ENCODE peak calls at places on chromosomes 2 and 18, in four cellular contexts. D is fibroblast of lung; U is CD8-positive, alpha-beta T cell; X is psoas muscle. R is an unnamed sample. For H3K4me1, the result is how much of the 10 kb centered on the place peaks cover.

GRCh38 chr2:226520723-226521122 is 278.9 kb downstream of the IRS1 start:
- DNase-seq in U (no peak), D (no peak), X (no peak), R (no peak)

GRCh38 chr18:46893360-46893759 is 23.9 kb downstream of the PIAS2 start:
- DNase-seq in D (no peak), X (no peak), U (no peak), R (no peak)

GRCh38 chr2:25041307-25041927 is 459 bp upstream of the EFR3B start:
- DNase-seq in U (no peak), D (peak), X (peak), R (peak)

GRCh38 chr2:39686470-39686869 is 20.8 kb downstream of the TMEM178A start:
- DNase-seq in D (no peak), X (no peak), U (no peak), R (no peak)

GRCh38 chr2:227724394-227725039 is at the start of gene SCYGR6:
- DNase-seq in D (no peak), U (no peak), X (no peak), R (no peak)

GRCh38 chr2:40512246-40512645 is 60.4 kb upstream of the SLC8A1 start:
- DNase-seq in X (no peak), U (no peak), D (peak), R (no peak)

GRCh38 chr2:235050992-235051351 is 99.2 kb downstream of the SH3BP4 start:
- DNase-seq in U (no peak), D (peak), X (peak), R (peak)

GRCh38 chr18:49597152-49597551 is 35.3 kb downstream of the LIPG start:
- DNase-seq in X (no peak), D (no peak), U (no peak), R (no peak)

GRCh38 chr18:21183670-21184069 is 58.4 kb upstream of the GREB1L start:
- DNase-seq in X (no peak), D (no peak), U (no peak), R (no peak)

GRCh38 chr2:237575869-237576862 is 9.8 kb downstream of the PRLH start:
- DNase-seq in X (no peak), D (no peak), U (no peak), R (no peak)

GRCh38 chr2:204860249-204860648 is 315.0 kb downstream of the PARD3B start:
- DNase-seq in X (peak), D (peak), U (no peak), R (peak)

GRCh38 chr18:49094136-49094535 is 143.4 kb upstream of the SMAD7 start:
- DNase-seq in D (peak), U (no peak), X (no peak), R (no peak)

GRCh38 chr2:11182951-11183350 is 27.7 kb downstream of the SLC66A3 start:
- DNase-seq in U (no peak), X (no peak), D (no peak), R (no peak)

GRCh38 chr2:8547284-8548064 is 134.4 kb upstream of the ID2 start:
- DNase-seq in U (no peak), X (peak), D (no peak), R (peak)

GRCh38 chr2:113711857-113712256 is 44.6 kb downstream of the SLC35F5 start:
- DNase-seq in D (no peak), U (no peak), X (no peak), R (no peak)

GRCh38 chr18:1047406-1047805 is 142.7 kb downstream of the ADCYAP1 start:
- DNase-seq in U (no peak), X (no peak), D (no peak), R (no peak)

GRCh38 chr2:174072857-174073256 is 107.7 kb upstream of the SP3 start:
- DNase-seq in X (no peak), D (no peak), U (no peak), R (no peak)

GRCh38 chr2:174078275-174078674 is 113.1 kb upstream of the SP3 start:
- DNase-seq in U (no peak), D (peak), X (no peak), R (no peak)

GRCh38 chr2:174076948-174077347 is 111.8 kb upstream of the SP3 start:
- DNase-seq in X (no peak), U (no peak), D (no peak), R (no peak)

GRCh38 chr2:174074831-174075230 is 109.7 kb upstream of the SP3 start:
- DNase-seq in D (no peak), X (no peak), U (no peak), R (no peak)

DNA sequence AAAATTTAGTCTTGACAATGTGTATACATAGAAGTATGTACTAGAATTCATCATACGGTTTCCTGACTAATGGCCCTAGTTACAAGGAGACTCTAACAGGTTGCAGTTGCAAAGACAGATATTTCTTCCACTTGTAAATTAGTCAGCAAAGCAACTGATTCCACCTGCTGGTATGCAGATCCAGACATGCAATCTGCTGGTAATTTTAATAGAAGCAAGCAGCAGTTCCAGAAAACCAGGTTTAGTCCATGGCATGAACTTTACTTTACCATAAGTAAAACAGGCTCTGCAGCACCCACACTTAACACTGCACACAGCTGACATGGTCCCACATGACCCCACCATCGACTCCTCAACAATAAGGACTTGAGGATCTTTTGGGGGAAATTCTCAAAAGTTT is 110.9 kb upstream of the SP3 start:
- DNase-seq in X (no peak), D (no peak), U (no peak), R (no peak)
- TF ChIP-seq CTCF in X (no peak), D (no peak), U (no peak), R (no peak)

GRCh38 chr2:72148391-72148974 is 821 bp upstream of the CYP26B1 start:
- DNase-seq in D (no peak), U (no peak), X (peak), R (no peak)
- H3K4me3 ChIP-seq in D (peak), U (no peak), X (peak), R (peak)

GRCh38 chr2:85751627-85752026 is 2.2 kb upstream of the ATOH8 start:
- DNase-seq in U (no peak), D (no peak), X (peak), R (no peak)
- H3K4me1 ChIP-seq in U (under half), D (under half), X (under half), R (under half)

GRCh38 chr18:31489311-31489710 is 8.7 kb upstream of the DSG2 start:
- DNase-seq in D (no peak), U (no peak), X (no peak), R (no peak)

GRCh38 chr18:31492671-31493070 is 5.3 kb upstream of the DSG2 start:
- DNase-seq in U (no peak), D (no peak), X (no peak), R (no peak)

GRCh38 chr18:31490838-31491237 is 7.1 kb upstream of the DSG2 start:
- DNase-seq in D (no peak), U (no peak), X (no peak), R (no peak)

GRCh38 chr18:31491586-31491985 is 6.4 kb upstream of the DSG2 start:
- DNase-seq in U (no peak), X (no peak), D (no peak), R (no peak)

DNA sequence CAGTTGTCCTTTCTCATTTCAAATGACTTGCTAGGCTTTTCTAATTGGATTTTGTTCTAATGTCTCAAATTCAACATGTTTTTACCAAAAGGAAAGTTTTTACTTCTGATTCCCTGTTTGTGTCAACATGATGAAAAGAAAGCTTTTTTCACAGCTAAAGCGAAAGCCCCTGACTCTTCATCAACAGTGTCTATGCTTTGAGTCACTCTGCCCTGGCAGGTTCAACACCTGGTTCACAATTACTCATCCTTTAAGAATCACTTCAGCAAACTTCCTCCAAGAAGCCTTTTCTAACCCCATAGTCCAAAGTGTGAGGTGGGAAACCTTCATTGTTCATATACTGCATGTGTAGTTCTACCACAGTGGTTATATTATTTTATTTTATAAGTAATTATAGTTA is 7.6 kb upstream of the DSG2 start:
- DNase-seq in D (no peak), U (no peak), X (no peak), R (no peak)
- TF ChIP-seq CTCF in D (no peak), U (no peak), X (no peak), R (no peak)